ENCODE peak calls at places on chromosomes 11 and 22, in four cellular contexts. E, L, V and J are unnamed samples.

GRCh38 chr11:131851951-131852350 is 481.5 kb downstream of the NTM start:
- DNase-seq in E (no peak), L (no peak), V (no peak), J (no peak)

GRCh38 chr22:36562261-36562835 is 33.4 kb upstream of the EIF3D start:
- DNase-seq in E (peak), L (no peak), V (no peak), J (no peak)

GRCh38 chr11:73175551-73176144 is 33.5 kb upstream of the FCHSD2 start:
- DNase-seq in E (no peak), L (no peak), V (no peak), J (no peak)

GRCh38 chr11:12411806-12412727 is 34.7 kb downstream of the PARVA start:
- DNase-seq in E (peak), L (peak), V (no peak), J (peak)

GRCh38 chr11:62560566-62561103 is 13.1 kb downstream of the EEF1G start:
- DNase-seq in E (peak), L (peak), V (peak), J (peak)

GRCh38 chr11:122711831-122712378 is 56.4 kb downstream of the UBASH3B start:
- DNase-seq in E (no peak), L (no peak), V (no peak), J (no peak)

GRCh38 chr22:44862981-44863860 is 110.8 kb downstream of the ARHGAP8 start:
- DNase-seq in E (no peak), L (no peak), V (no peak), J (no peak)

GRCh38 chr22:33450756-33451155 is 392.6 kb upstream of the SYN3 start:
- DNase-seq in E (no peak), L (no peak), V (no peak), J (no peak)

GRCh38 chr11:33944345-33944692 is 52.4 kb upstream of the LMO2 start:
- DNase-seq in E (no peak), L (no peak), V (no peak), J (no peak)